ENCODE peak calls at places on chromosomes 4 and X, in five cellular contexts. S is K562, K is HepG2, J is IMR-90, Y is GM12878. R is an unnamed sample.
A peak's percentile ranks its signal among the peaks of the same experiment; 100 is the strongest.

GRCh38 chrX:136762820-136763452 is 17.8 kb downstream of the ARHGEF6 start:
- DNase-seq in Y (no peak), J (no peak), K (no peak), S (no peak), R (no peak)

GRCh38 chrX:100649550-100650356 is 5.8 kb downstream of the SRPX2 start:
- DNase-seq in K (peak; percentile 90), Y (no peak), J (peak; percentile 90), S (no peak), R (no peak)

GRCh38 chrX:153983321-153983729 is 10.8 kb downstream of the TMEM187 start:
- DNase-seq in J (no peak), S (no peak), Y (no peak), K (no peak), R (no peak)

GRCh38 chrX:6778547-6779231 is 243.8 kb upstream of the VCX3A start:
- DNase-seq in K (no peak), Y (no peak), J (no peak), S (no peak), R (no peak)

GRCh38 chrX:56798866-56799864 is 70.1 kb downstream of the NBDY start:
- DNase-seq in S (no peak), K (peak; percentile 10), J (no peak), Y (no peak), R (peak; percentile 48)

GRCh38 chrX:57573754-57574153 is 18.1 kb upstream of the ZXDB start:
- DNase-seq in Y (no peak), S (peak; percentile 10), J (peak; percentile 17), K (no peak), R (no peak)

GRCh38 chr4:184274288-184274951 is 56.7 kb upstream of the ENPP6 start:
- DNase-seq in J (no peak), Y (no peak), K (no peak), S (no peak), R (no peak)

GRCh38 chrX:106811131-106811910 is 8.8 kb downstream of the TBC1D8B start:
- DNase-seq in J (no peak), K (peak; percentile 48), S (no peak), Y (no peak), R (no peak)

DNA sequence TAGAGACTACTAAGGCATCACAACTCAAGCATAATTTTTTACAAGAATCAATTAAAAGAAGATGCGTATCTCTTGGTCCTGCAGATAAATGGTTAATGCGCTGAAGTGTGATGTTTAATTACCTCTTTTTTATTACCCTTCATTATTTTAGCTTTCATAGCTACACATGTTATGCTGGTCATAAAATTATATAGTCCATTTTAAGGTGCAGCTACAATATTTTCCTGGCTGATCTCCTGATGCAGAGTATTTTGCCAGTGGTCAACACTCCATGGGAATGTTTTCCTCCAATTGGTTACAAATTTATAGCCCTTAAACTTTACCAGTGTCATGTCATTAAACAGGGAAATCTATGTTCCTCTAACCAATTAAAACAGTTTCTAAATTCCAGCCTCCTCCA is 1617.2 kb downstream of the PCDH7 start:
- DNase-seq in S (no peak), K (no peak), J (no peak), Y (no peak), R (no peak)
- TF ChIP-seq MXI1 in S (no peak), K (no peak), J (no peak), Y (no peak), R (no peak)

GRCh38 chr4:93469560-93469959 is 359.0 kb upstream of the ATOH1 start:
- DNase-seq in Y (no peak), K (peak; percentile 19), J (no peak), S (no peak), R (no peak)
- TF ChIP-seq MXI1 in Y (no peak), K (no peak), J (no peak), S (no peak), R (no peak)

DNA sequence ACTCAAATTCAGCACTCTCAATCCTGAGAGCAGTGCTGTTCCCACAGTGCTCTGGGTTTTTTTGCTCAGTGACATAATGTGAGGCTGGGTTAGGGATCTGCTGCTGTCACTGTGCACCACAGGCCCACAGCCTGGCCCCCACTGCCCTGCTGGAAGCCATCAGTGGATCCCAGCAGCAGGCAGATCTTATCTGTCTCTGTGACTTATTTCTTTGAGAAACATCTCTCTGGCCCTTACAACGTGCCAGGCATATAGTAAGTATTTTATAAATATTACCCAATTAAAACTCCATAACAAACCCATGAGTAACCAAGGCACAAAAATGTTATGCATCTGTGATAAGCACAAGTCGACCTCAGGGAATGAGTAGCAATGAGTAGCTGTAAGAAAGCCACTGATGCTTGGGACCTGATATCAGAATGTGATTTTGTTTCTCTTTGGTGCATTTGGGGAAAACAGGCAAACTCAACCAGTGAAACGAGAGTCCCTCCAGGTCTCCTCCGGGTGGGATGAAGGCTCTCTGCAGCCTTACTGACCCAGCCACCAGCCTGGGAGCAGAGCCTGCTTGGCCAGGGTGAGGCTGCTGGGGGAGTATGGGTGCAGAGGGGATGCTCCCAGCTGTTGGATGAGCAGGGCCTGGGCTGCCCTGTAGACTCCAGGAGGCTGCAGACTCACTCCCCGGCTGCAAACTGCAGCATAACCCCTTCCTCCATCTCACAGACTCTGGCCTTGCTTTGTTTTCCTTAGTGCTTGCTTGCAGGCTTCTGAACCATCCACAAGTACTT is 172.7 kb upstream of the LNX1 start:
- DNase-seq in Y (no peak), S (no peak), J (peak; percentile 89), K (no peak), R (peak; percentile 41)
- TF ChIP-seq MXI1 in Y (no peak), S (no peak), J (no peak), K (no peak), R (peak; percentile 34)

DNA sequence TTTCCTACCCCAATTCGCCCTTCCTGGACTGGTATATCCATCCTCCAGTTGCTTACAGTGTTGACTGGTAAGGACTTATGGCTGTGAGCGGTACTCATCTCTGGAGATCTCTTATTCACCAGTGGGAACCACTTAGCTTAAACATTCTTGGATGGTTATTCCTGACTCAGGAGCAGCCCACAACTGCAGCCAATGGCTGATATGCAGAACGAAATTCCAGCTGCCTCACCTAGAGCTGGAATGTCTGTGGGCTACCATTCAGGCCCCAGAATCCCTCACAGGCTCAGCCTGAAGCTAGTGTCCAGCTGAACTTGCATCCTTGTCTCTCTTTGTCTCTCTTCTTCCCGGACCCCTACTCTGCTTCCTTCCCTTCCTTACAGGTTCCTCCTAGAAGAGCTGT is 138.9 kb upstream of the SMIM31 start:
- DNase-seq in Y (no peak), K (no peak), S (no peak), J (no peak), R (no peak)
- TF ChIP-seq MXI1 in Y (no peak), K (no peak), S (no peak), J (no peak), R (no peak)

GRCh38 chrX:73842541-73843234 is 279.7 kb downstream of the CHIC1 start:
- DNase-seq in S (no peak), Y (no peak), J (no peak), K (no peak), R (no peak)

GRCh38 chrX:73839152-73839551 is 276.2 kb downstream of the CHIC1 start:
- DNase-seq in J (no peak), Y (no peak), S (no peak), K (no peak), R (no peak)

GRCh38 chrX:73840120-73840924 is 277.3 kb downstream of the CHIC1 start:
- DNase-seq in Y (no peak), S (no peak), J (no peak), K (no peak), R (no peak)

GRCh38 chrX:73838123-73838522 is 275.1 kb downstream of the CHIC1 start:
- DNase-seq in K (no peak), S (no peak), J (no peak), Y (no peak), R (no peak)

GRCh38 chrX:73841337-73841736 is 278.3 kb downstream of the CHIC1 start:
- DNase-seq in K (no peak), Y (no peak), S (no peak), J (no peak), R (no peak)
- TF ChIP-seq MXI1 in K (no peak), Y (no peak), S (no peak), J (no peak), R (no peak)

GRCh38 chr4:74262522-74262921 is 45.7 kb upstream of the EPGN start:
- DNase-seq in S (no peak), J (no peak), K (no peak), Y (no peak), R (peak; percentile 6)

DNA sequence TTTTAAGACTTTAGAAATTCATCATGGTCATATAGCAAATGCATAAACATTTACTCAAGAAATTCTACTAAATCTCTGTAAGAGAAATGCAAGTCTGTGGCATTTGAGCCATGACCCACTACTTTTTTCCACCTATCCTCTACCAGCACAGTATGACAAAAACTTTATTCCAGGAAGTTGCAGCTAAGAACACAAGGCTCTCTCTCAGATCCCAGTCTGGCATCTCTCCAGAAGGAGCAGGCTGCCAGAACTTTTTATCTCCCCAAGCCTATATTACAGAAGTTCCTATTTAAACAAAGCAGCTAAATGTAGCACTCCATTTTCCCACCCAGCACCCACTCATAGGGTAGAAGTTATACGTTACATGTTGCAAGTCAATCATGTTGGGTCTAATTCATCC is 49.3 kb upstream of the EPGN start:
- DNase-seq in J (peak; percentile 60), Y (no peak), K (no peak), S (peak; percentile 34), R (no peak)
- TF ChIP-seq MXI1 in J (no peak), Y (no peak), K (no peak), S (no peak), R (no peak)